ENCODE peak calls at places on chromosomes 1 and 21, in four cellular contexts. A, T, D and C are unnamed samples.

GRCh38 chr21:44708213-44708865 is 3.0 kb downstream of the TSPEAR start:
- DNase-seq in A (no peak), T (no peak), D (peak), C (no peak)

GRCh38 chr1:66944330-66945274 is 19.8 kb downstream of the MIER1 start:
- DNase-seq in A (no peak), T (no peak), D (no peak), C (no peak)

GRCh38 chr21:29332461-29333354 is 34.0 kb downstream of the BACH1 start:
- DNase-seq in A (no peak), T (no peak), D (no peak), C (no peak)

GRCh38 chr1:234836786-234837185 is 226.8 kb upstream of the IRF2BP2 start:
- DNase-seq in A (no peak), T (no peak), D (no peak), C (no peak)

GRCh38 chr1:167635233-167635648 is 5.2 kb downstream of the RCSD1 start:
- DNase-seq in A (no peak), T (no peak), D (no peak), C (peak)

GRCh38 chr1:151584278-151584677 is 27.6 kb upstream of the SNX27 start:
- DNase-seq in A (no peak), T (no peak), D (peak), C (no peak)

GRCh38 chr1:9822490-9822889 is 1.3 kb downstream of the CLSTN1 start:
- DNase-seq in A (no peak), T (no peak), D (no peak), C (no peak)

GRCh38 chr1:45617618-45618017 is 6.2 kb downstream of the CCDC17 start:
- DNase-seq in A (no peak), T (no peak), D (no peak), C (no peak)

GRCh38 chr1:7264101-7264500 is 478.8 kb downstream of the CAMTA1 start:
- DNase-seq in A (no peak), T (no peak), D (peak), C (no peak)

GRCh38 chr1:15172405-15173259 is 19.1 kb downstream of the TMEM51 start:
- DNase-seq in A (no peak), T (no peak), D (no peak), C (no peak)

GRCh38 chr1:15703562-15703961 is 19.4 kb downstream of the PLEKHM2 start:
- DNase-seq in A (peak), T (no peak), D (peak), C (no peak)

GRCh38 chr1:6239950-6240768 is 3.8 kb upstream of the HES3 start:
- DNase-seq in A (no peak), T (no peak), D (no peak), C (no peak)

GRCh38 chr1:177227978-177228720 is 57.4 kb downstream of the BRINP2 start:
- DNase-seq in A (no peak), T (no peak), D (no peak), C (no peak)

GRCh38 chr1:53254011-53254640 is 15.8 kb upstream of the MAGOH start:
- DNase-seq in A (no peak), T (no peak), D (no peak), C (no peak)

GRCh38 chr1:47013239-47013638 is 10.2 kb upstream of the CYP4X1 start:
- DNase-seq in A (no peak), T (no peak), D (no peak), C (no peak)

GRCh38 chr1:12186277-12186985 is 19.6 kb downstream of the TNFRSF1B start:
- DNase-seq in A (no peak), T (no peak), D (no peak), C (no peak)

GRCh38 chr1:35431173-35431599 is 126.0 kb downstream of the KIAA0319L start:
- DNase-seq in A (no peak), T (no peak), D (no peak), C (no peak)

GRCh38 chr1:44417351-44418021 is 12.4 kb downstream of the RNF220 start:
- DNase-seq in A (peak), T (peak), D (no peak), C (peak)

GRCh38 chr1:21927531-21928237 is 9.4 kb downstream of the HSPG2 start:
- DNase-seq in A (no peak), T (no peak), D (peak), C (no peak)

GRCh38 chr21:18617291-18617690 is 213.7 kb upstream of the TMPRSS15 start:
- DNase-seq in A (no peak), T (no peak), D (no peak), C (no peak)

GRCh38 chr1:209875510-209875909 is 47.7 kb downstream of the UTP25 start:
- DNase-seq in A (no peak), T (no peak), D (no peak), C (peak)

GRCh38 chr1:23964235-23964668 is 4.6 kb downstream of the PNRC2 start:
- DNase-seq in A (no peak), T (no peak), D (no peak), C (no peak)

GRCh38 chr1:75542818-75543570 is 67.9 kb downstream of the SLC44A5 start:
- DNase-seq in A (no peak), T (no peak), D (no peak), C (no peak)

GRCh38 chr1:56531624-56532358 is 47.6 kb downstream of the PLPP3 start:
- DNase-seq in A (no peak), T (no peak), D (no peak), C (no peak)

GRCh38 chr1:11432526-11432925 is 46.4 kb upstream of the DISP3 start:
- DNase-seq in A (no peak), T (no peak), D (no peak), C (no peak)

GRCh38 chr1:109649380-109649987 is 6.4 kb upstream of the GSTM4 start:
- DNase-seq in A (no peak), T (no peak), D (no peak), C (no peak)

GRCh38 chr1:218694635-218695034 is 349.5 kb downstream of the TGFB2 start:
- DNase-seq in A (no peak), T (no peak), D (no peak), C (no peak)

GRCh38 chr1:25798666-25799345 is 1.2 kb upstream of the SELENON start:
- DNase-seq in A (no peak), T (no peak), D (no peak), C (no peak)

GRCh38 chr21:27725916-27726315 is 759.0 kb upstream of the ADAMTS5 start:
- DNase-seq in A (no peak), T (no peak), D (no peak), C (no peak)

GRCh38 chr1:201357636-201358348 is 19.7 kb downstream of the TNNT2 start:
- DNase-seq in A (no peak), T (no peak), D (no peak), C (no peak)

GRCh38 chr1:225883616-225884265 is 1.6 kb upstream of the TMEM63A start:
- DNase-seq in A (no peak), T (no peak), D (peak), C (no peak)

GRCh38 chr1:167447521-167448136 is 70.7 kb downstream of the CD247 start:
- DNase-seq in A (no peak), T (no peak), D (peak), C (no peak)

GRCh38 chr1:19769211-19769932 is 30.3 kb downstream of the TMCO4 start:
- DNase-seq in A (no peak), T (no peak), D (no peak), C (no peak)

GRCh38 chr21:32414579-32415358 is 2.3 kb downstream of the EVA1C start:
- DNase-seq in A (peak), T (no peak), D (no peak), C (no peak)

GRCh38 chr1:6584126-6585080 is 4.6 kb downstream of the ZBTB48 start:
- DNase-seq in A (no peak), T (no peak), D (no peak), C (no peak)

GRCh38 chr1:115641762-115642167 is at the start of gene VANGL1:
- DNase-seq in A (no peak), T (peak), D (peak), C (peak)